ENCODE peak calls at places on chromosome X, in four cellular contexts. E is suprapubic skin, V is psoas muscle, U is testis. L is an unnamed sample.

GRCh38 chrX:26670521-26670920 is 454.6 kb downstream of the MAGEB5 start:
- DNase-seq in E (no peak), V (no peak), U (no peak), L (no peak)

GRCh38 chrX:44440006-44440405 is 96.5 kb upstream of the EFHC2 start:
- DNase-seq in E (no peak), V (no peak), U (no peak), L (no peak)

GRCh38 chrX:55839480-55839879 is 121.9 kb downstream of the RRAGB start:
- DNase-seq in E (no peak), V (no peak), U (no peak), L (no peak)

GRCh38 chrX:56281789-56282188 is 49.6 kb downstream of the KLF8 start:
- DNase-seq in E (no peak), V (no peak), U (no peak), L (no peak)

GRCh38 chrX:48676893-48677270 is 6.7 kb upstream of the WAS start:
- DNase-seq in E (no peak), V (no peak), U (no peak), L (no peak)

GRCh38 chrX:130247996-130248395 is 20.7 kb downstream of the ZNF280C start:
- DNase-seq in E (no peak), V (no peak), U (no peak), L (no peak)

GRCh38 chrX:149003863-149004660 is 501.0 kb downstream of the IDS start:
- DNase-seq in E (no peak), V (no peak), U (no peak), L (no peak)

GRCh38 chrX:48864210-48864609 is 28.8 kb upstream of the PCSK1N start:
- DNase-seq in E (no peak), V (no peak), U (no peak), L (no peak)

GRCh38 chrX:19245711-19246269 is 97.9 kb upstream of the PDHA1 start:
- DNase-seq in E (no peak), V (no peak), U (no peak), L (no peak)

GRCh38 chrX:140799216-140799615 is 89.7 kb downstream of the LINC00632 start:
- DNase-seq in E (no peak), V (no peak), U (no peak), L (no peak)

GRCh38 chrX:20116575-20117240 is at the start of gene MAP7D2:
- DNase-seq in E (no peak), V (no peak), U (peak), L (no peak)

GRCh38 chrX:150514462-150514861 is 54.0 kb upstream of the MTM1 start:
- DNase-seq in E (no peak), V (no peak), U (no peak), L (no peak)

GRCh38 chrX:48911407-48912182 is at the start of gene SLC35A2:
- DNase-seq in E (peak), V (peak), U (peak), L (peak)

GRCh38 chrX:51922561-51922960 is 29.1 kb downstream of the MAGED1 start:
- DNase-seq in E (no peak), V (no peak), U (no peak), L (no peak)

GRCh38 chrX:118968031-118968430 is 6.4 kb upstream of the LONRF3 start:
- DNase-seq in E (no peak), V (no peak), U (no peak), L (no peak)

GRCh38 chrX:71253253-71254091 is 468 bp downstream of the ZMYM3 start:
- DNase-seq in E (no peak), V (peak), U (peak), L (peak)

GRCh38 chrX:119003462-119003861 is 29.0 kb downstream of the LONRF3 start:
- DNase-seq in E (no peak), V (no peak), U (no peak), L (no peak)

GRCh38 chrX:56733459-56734046 is 4.5 kb downstream of the NBDY start:
- DNase-seq in E (no peak), V (no peak), U (peak), L (peak)

GRCh38 chrX:63434665-63435064 is 83.5 kb upstream of the SPIN4 start:
- DNase-seq in E (no peak), V (no peak), U (no peak), L (no peak)

GRCh38 chrX:149903889-149904748 is 23.1 kb downstream of the MAGEA8 start:
- DNase-seq in E (no peak), V (no peak), U (no peak), L (no peak)

GRCh38 chrX:112714357-112714918 is 34.7 kb upstream of the LHFPL1 start:
- DNase-seq in E (no peak), V (no peak), U (no peak), L (no peak)

GRCh38 chrX:130091976-130092522 is 18.2 kb downstream of the ELF4 start:
- DNase-seq in E (no peak), V (peak), U (no peak), L (no peak)

GRCh38 chrX:40299028-40299479 is 201.3 kb upstream of the BCOR start:
- DNase-seq in E (no peak), V (no peak), U (no peak), L (no peak)

GRCh38 chrX:14095702-14096101 is 66.0 kb upstream of the GEMIN8 start:
- DNase-seq in E (no peak), V (no peak), U (peak), L (peak)

GRCh38 chrX:153626863-153627674 is 19.9 kb upstream of the DUSP9 start:
- DNase-seq in E (no peak), V (peak), U (no peak), L (no peak)

GRCh38 chrX:54909941-54910340 is 10.7 kb upstream of the TRO start:
- DNase-seq in E (no peak), V (no peak), U (no peak), L (no peak)

GRCh38 chrX:124325732-124326131 is 6.7 kb upstream of the TEX13D start:
- DNase-seq in E (no peak), V (no peak), U (no peak), L (no peak)

GRCh38 chrX:49995021-49995731 is 72.8 kb downstream of the CLCN5 start:
- DNase-seq in E (no peak), V (no peak), U (no peak), L (no peak)

GRCh38 chrX:101117701-101118100 is 19.7 kb downstream of the CENPI start:
- DNase-seq in E (no peak), V (no peak), U (no peak), L (no peak)

GRCh38 chrX:20693071-20693470 is 426.4 kb upstream of the RPS6KA3 start:
- DNase-seq in E (no peak), V (no peak), U (no peak), L (no peak)

GRCh38 chrX:32592786-32593185 is 618.6 kb downstream of the DMD start:
- DNase-seq in E (no peak), V (no peak), U (no peak), L (no peak)

GRCh38 chrX:110741213-110741796 is 54.3 kb downstream of the CHRDL1 start:
- DNase-seq in E (no peak), V (no peak), U (no peak), L (no peak)

GRCh38 chrX:63809158-63809557 is 24.1 kb upstream of the ARHGEF9 start:
- DNase-seq in E (no peak), V (no peak), U (no peak), L (peak)

GRCh38 chrX:9678215-9678980 is 87.2 kb downstream of the GPR143 start:
- DNase-seq in E (no peak), V (no peak), U (no peak), L (no peak)
- TF ChIP-seq CTCF in E (no peak), V (no peak), U (no peak), L (no peak)

GRCh38 chrX:1111543-1112300 is 100.7 kb downstream of the CRLF2 start:
- DNase-seq in E (peak), V (no peak), U (no peak), L (no peak)
- H3K4me3 ChIP-seq in E (no peak), V (no peak), U (no peak), L (no peak)

GRCh38 chrX:145405012-145405411 is 157.7 kb downstream of the SPANXN1 start:
- DNase-seq in E (no peak), V (no peak), U (peak), L (peak)
- TF ChIP-seq CTCF in E (no peak), V (peak), U (peak), L (peak)

DNA sequence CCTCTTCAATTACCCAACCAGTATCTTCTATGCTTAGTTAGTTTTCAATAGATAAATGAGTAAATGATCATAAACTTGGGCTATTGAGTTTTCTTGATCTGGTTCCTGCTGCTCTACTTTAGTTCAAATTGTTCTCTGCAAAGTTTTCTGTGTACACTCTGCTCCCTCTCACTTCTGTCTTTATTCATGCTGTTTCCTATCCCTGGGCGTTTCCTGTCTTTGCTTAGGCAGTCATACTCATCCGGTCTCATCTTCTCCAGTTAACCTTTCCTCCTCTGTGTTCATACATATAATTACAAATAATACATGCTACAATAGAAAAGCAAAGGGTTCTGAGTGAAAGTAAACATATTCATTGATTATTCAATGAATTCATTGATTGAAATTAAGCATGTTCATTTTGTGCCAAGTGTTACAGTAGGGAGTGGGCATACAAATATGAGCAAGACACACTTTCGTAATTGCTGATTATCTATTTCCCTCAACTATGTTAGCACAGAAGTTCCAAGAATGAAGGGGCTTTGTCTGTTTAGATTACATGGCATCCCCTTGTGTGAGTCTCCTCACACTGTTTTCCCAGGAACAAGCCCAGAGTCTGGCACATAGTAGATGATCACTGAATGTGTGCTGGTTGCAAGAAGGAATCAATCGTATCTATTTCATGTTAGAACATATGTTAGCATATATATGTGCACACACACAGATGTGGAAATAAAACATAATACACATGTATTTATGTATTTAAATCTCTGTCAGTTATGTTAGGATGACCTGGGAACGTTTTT is 1.1 kb downstream of the RAB39B start:
- DNase-seq in E (no peak), V (no peak), U (no peak), L (no peak)
- H3K4me3 ChIP-seq in E (no peak), V (no peak), U (no peak), L (no peak)

GRCh38 chrX:145394344-145394743 is 147.0 kb downstream of the SPANXN1 start:
- DNase-seq in E (no peak), V (no peak), U (no peak), L (no peak)

GRCh38 chrX:145396612-145397011 is 149.3 kb downstream of the SPANXN1 start:
- DNase-seq in E (no peak), V (no peak), U (no peak), L (no peak)

DNA sequence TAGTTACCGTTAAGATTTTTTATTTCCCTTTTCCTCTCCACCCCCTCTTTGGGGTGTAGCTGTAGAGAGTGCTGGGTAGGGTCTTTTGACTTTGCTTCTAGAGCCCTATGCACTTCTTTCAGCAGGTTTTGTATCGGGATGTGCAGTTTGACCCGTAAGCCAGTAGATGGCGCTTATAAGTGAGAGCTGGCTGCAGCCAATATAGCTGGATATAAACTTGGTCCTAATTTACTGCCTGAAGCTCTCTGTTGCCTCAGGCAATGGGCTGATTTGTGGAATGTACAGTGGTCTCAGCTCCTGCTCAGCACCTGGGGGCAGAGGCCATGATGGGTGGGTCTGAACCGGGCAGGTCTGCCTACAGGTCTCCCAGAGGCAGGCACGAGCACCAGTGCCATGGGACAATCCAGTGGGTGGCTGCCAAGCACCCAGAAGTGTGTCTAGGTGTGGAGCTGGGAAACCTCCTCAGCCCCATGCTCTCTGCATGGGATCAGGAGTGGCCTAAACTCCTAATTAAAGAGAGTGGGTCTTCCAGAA is 146.5 kb downstream of the SPANXN1 start:
- DNase-seq in E (no peak), V (no peak), U (no peak), L (no peak)
- TF ChIP-seq CTCF in E (no peak), V (no peak), U (no peak), L (no peak)